ENCODE peak calls at places on chromosome 19, in seven cellular contexts. M, K, F, H, T, R and S are unnamed samples.

GRCh38 chr19:1433119-1434039 is 4.8 kb upstream of the RPS15 start:
- DNase-seq in K (no peak), H (no peak), R (no peak), M (no peak), F (no peak), T (no peak), S (no peak)

GRCh38 chr19:41937525-41937924 is 9.3 kb upstream of the ERFL start:
- DNase-seq in F (no peak), R (no peak), K (no peak), H (no peak), M (no peak), T (no peak), S (peak)

GRCh38 chr19:6848986-6849385 is 38.4 kb upstream of the ADGRE1 start:
- DNase-seq in F (no peak), R (no peak), T (no peak), K (no peak), H (no peak), M (no peak), S (no peak)

GRCh38 chr19:11942008-11942842 is 17.3 kb downstream of the ZNF700 start:
- DNase-seq in M (no peak), R (no peak), H (no peak), T (no peak), F (no peak), K (no peak), S (no peak)

GRCh38 chr19:11265785-11266236 is 3.5 kb upstream of the DOCK6 start:
- DNase-seq in M (no peak), R (peak), K (peak), F (no peak), T (no peak), H (no peak), S (no peak)

GRCh38 chr19:3270908-3271307 is 46.4 kb downstream of the CELF5 start:
- DNase-seq in M (peak), K (peak), F (peak), R (peak), T (peak), H (peak), S (peak)

GRCh38 chr19:35462476-35462953 is 14.5 kb downstream of the FFAR2 start:
- DNase-seq in F (no peak), H (no peak), K (no peak), M (no peak), T (no peak), R (no peak), S (no peak)

GRCh38 chr19:42626181-42626580 is 31.5 kb upstream of the CEACAM8 start:
- DNase-seq in K (no peak), M (no peak), T (no peak), R (no peak), F (no peak), H (no peak), S (no peak)

GRCh38 chr19:56367829-56368711 is 25.3 kb downstream of the ZNF582 start:
- DNase-seq in M (peak), H (peak), R (peak), K (no peak), T (peak), F (peak), S (peak)
- H2AFZ ChIP-seq in M (peak), H (peak), R (peak), K (no peak), T (no peak), F (peak), S (peak)

DNA sequence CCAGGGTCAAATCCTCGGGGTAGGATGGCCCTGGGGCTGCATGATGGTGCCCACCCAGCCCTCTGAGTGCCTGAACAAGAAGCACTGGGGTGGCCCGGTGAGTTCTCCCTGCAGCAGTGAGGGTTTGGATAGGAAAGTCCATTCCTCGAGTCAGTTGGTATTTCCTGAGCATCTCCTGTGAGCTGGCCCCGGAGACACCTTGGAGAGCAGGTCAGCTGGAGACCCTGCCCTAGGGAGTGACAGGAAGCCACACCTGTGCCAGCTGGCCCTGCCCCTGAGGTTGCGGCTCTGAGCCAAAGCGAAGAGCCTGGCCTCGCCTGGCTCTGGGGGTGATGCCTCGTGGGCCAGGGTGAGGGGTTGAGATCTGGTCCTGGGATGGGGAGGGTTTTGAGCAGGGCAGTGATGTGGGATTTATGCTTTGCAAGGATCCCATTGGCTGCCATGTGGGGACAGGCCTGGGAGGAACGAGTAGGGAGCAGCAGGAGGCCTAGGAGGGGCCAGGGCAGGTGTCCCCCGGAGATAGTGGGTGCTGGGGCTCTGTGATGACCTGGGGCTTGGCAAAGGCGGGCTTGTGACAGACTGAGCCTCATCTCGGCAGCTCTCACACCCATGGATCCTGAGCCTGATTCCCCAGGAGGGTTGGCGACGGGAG is 16.0 kb downstream of the CRTC1 start:
- DNase-seq in M (no peak), T (no peak), F (no peak), H (no peak), R (no peak), K (peak), S (no peak)
- H2AFZ ChIP-seq in M (no peak), T (no peak), F (no peak), H (no peak), R (no peak), K (no peak), S (no peak)

GRCh38 chr19:45470147-45471081 is 2.6 kb downstream of the FOSB start:
- DNase-seq in M (peak), R (peak), H (no peak), F (no peak), K (peak), T (no peak), S (no peak)
- H2AFZ ChIP-seq in M (peak), R (peak), H (no peak), F (no peak), K (no peak), T (no peak), S (peak)

DNA sequence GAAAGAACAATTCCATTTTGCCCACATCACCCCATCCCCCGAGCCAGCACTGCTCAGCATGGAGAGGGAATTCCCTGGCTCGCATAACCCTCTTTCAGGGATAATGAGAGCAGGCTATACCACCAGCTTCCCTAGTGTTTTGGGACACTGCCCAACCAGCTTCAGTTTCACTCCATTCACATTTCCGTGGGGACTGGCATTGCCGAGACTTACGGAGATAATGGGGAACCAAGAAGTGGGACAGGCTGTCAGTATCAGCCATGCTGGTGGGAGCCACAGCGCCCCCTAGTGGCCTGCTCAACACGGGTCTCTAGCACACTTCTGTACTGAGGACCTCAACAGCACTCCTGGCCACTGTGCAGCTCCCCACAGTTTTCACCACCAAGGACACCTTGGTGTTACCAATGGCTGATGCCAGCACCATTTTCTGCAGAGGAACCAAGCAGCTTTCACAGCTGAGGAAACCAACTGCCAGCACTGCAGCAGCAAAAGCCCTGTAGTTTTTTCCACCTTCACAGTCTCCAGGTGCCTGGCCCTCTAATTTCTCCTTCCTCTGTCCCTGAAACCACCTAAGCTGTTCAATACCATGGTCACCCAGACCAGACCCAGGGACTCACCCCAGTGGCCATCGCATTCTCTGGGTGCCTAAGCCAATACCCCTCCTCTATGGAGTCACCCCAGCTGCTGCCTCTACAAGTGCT is 23.7 kb downstream of the SLC6A16 start:
- DNase-seq in M (peak), H (peak), T (peak), K (peak), F (peak), R (peak), S (peak)
- H2AFZ ChIP-seq in M (peak), H (peak), T (peak), K (peak), F (no peak), R (peak), S (peak)

GRCh38 chr19:48403606-48404005 is 10.1 kb downstream of the GRIN2D start:
- DNase-seq in T (peak), R (peak), H (peak), M (peak), K (peak), F (peak), S (peak)
- H2AFZ ChIP-seq in T (no peak), R (no peak), H (no peak), M (peak), K (no peak), F (peak), S (no peak)

DNA sequence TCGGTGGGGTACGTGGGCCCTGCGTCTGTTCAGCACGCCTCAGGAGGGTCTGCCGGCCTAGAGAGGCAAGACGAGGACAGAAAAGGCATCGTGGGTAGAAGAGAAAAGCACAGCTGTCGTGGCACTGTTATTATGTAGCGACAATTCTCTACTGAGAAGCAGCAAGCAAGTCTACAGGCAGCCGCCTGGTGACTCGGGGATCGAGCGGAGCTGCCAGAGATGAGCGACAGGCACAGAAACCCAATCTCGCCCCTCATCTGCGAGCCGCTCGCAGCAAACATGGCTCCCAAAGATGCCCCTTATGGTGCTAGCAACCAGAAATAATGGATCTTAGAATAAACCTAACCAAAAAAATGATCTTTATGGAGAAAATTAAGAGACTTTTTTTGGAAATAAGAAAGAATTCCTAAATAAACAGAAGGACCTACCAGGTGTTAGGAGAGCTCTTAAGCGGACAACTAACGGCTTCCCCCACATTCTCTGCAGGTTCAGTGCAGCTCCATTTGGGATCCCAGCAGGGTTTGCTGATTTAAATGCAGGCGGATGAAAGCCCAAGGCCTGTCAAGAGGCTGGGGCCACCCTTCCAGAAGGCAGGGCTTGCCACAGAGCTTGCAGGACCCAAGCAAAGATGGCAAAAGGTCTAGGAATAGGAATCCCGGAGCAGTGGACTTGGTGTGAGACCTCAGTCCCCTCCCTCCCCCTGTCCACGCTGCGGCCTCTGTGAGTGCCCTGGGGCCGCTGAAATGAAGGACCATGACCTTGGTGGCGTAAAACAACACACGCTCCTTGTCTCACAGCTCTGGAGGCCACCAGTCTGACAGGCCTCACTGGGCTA is 152.6 kb downstream of the KDM4B start:
- DNase-seq in T (no peak), H (no peak), F (no peak), M (no peak), K (no peak), R (no peak), S (no peak)
- H2AFZ ChIP-seq in T (no peak), H (no peak), F (no peak), M (no peak), K (no peak), R (no peak), S (no peak)

DNA sequence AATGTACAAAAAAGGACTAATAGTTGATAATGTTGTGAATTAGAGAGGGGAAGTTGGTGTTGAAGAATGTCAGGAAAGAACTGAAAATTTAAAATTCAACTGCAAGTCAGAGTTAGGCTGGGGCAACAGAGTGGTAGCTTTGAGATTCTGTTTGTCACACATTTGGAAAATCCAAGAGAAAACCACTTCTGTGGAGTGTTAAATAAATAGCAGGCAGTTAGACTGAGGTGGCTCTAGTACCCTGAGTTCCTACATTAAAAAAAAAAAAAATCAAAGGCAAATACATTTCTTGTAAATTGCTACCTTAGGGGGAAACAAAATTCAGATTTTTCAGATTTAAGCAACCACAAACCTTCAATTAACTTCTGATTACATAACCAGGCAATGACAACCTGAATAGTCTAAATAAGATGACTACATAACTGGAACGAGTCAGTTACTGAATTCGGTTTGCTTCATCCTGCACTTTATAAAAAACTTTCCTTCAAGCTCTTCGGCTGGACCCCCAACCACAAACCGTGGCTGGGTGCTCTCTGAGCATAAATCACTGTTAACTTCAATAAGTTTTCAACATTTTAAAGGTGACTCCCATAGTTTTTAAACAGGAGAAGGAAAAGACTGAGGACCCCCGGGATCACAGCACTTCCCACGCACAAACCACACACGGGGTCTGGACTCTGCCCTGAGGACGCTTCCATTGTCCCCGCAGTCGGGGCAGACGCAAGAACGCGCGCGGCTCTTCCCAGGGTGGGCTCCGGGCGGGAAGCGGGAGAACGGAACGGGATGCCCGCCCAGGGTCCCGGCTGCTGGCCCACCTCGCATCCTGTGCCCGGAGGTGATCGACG is 725 bp downstream of the ZNF682 start:
- DNase-seq in R (peak), H (no peak), M (peak), K (no peak), T (no peak), F (no peak), S (no peak)
- H2AFZ ChIP-seq in R (peak), H (peak), M (peak), K (peak), T (no peak), F (peak), S (no peak)

DNA sequence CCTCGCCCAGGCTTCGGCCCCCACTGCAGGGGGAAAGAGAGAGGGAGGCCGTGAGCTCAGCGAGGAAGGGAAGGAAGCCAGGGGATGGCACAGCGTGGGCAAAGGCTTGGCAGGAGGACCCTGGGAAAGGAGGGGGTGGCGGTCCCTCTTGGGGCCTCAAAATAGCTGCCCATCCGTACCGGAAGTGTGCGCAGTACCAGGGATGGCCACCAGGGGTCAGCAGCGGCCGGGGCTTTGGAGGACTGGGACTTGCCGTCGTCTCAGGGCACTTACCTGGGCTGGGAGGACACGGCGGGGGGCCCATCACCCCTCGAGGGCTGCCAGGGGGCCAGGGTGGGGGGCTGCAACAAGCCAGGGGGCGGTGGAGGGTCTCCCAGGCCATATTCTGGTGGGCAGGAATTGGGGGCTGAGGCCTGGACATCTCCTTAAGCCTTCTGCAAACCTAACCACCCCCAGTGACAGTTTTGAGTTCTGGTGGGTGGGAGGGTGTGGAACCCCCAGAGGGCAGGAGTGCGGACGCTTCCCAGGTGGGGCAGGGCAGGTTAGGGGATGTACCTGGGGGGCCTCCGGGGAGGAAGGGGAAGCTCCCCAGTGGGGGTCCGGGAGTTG is 7.8 kb upstream of the TMEM161A start:
- DNase-seq in T (peak), R (peak), H (peak), M (peak), F (peak), K (peak), S (peak)
- H2AFZ ChIP-seq in T (no peak), R (peak), H (no peak), M (peak), F (peak), K (no peak), S (peak)

GRCh38 chr19:47820410-47820809 is 1.3 kb upstream of the CRX start:
- DNase-seq in M (no peak), T (no peak), F (no peak), H (no peak), R (no peak), K (no peak), S (no peak)
- H2AFZ ChIP-seq in M (no peak), T (no peak), F (no peak), H (peak), R (no peak), K (no peak), S (peak)

GRCh38 chr19:49064029-49064629 is 489 bp downstream of the NTF4 start:
- DNase-seq in T (peak), F (peak), R (no peak), K (no peak), M (no peak), H (peak), S (peak)
- H2AFZ ChIP-seq in T (no peak), F (no peak), R (no peak), K (no peak), M (no peak), H (peak), S (no peak)